ENCODE peak calls at places on chromosomes 16 and 17, in seven cellular contexts. One of them, this sample, is unnamed.

GRCh38 chr17:2936351-2936750 is 127.1 kb downstream of the OR1D5 start:
- DNase-seq in H9: no peak
- DNase-seq in body of pancreas: no peak
- DNase-seq in HCT116: no peak
- DNase-seq in GM23338: no peak
- DNase-seq in left ventricle myocardium inferior: no peak
- DNase-seq in mammary epithelial cell: no peak
- DNase-seq in this sample: no peak

GRCh38 chr17:50059256-50059655 is 3.3 kb downstream of the ITGA3 start:
- DNase-seq in H9: no peak
- DNase-seq in body of pancreas: peak; percentile 46
- DNase-seq in HCT116: no peak
- DNase-seq in GM23338: no peak
- DNase-seq in left ventricle myocardium inferior: no peak
- DNase-seq in mammary epithelial cell: peak; percentile 34
- DNase-seq in this sample: no peak

GRCh38 chr17:3911271-3912053 is 4.8 kb downstream of the P2RX1 start:
- DNase-seq in H9: peak; percentile 59
- DNase-seq in body of pancreas: no peak
- DNase-seq in HCT116: no peak
- DNase-seq in GM23338: peak; percentile 55
- DNase-seq in left ventricle myocardium inferior: no peak
- DNase-seq in mammary epithelial cell: no peak
- DNase-seq in this sample: peak; percentile 33

GRCh38 chr17:2177235-2177811 is 122.4 kb downstream of the HIC1 start:
- DNase-seq in H9: no peak
- DNase-seq in body of pancreas: no peak
- DNase-seq in HCT116: no peak
- DNase-seq in GM23338: no peak
- DNase-seq in left ventricle myocardium inferior: no peak
- DNase-seq in mammary epithelial cell: peak; percentile 89
- DNase-seq in this sample: no peak

GRCh38 chr16:12752159-12752558 is 51.5 kb downstream of the CPPED1 start:
- DNase-seq in H9: no peak
- DNase-seq in body of pancreas: no peak
- DNase-seq in HCT116: no peak
- DNase-seq in GM23338: no peak
- DNase-seq in left ventricle myocardium inferior: no peak
- DNase-seq in mammary epithelial cell: no peak
- DNase-seq in this sample: no peak

GRCh38 chr17:19250421-19251141 is 13.4 kb downstream of the EPN2 start:
- DNase-seq in H9: no peak
- DNase-seq in body of pancreas: no peak
- DNase-seq in HCT116: no peak
- DNase-seq in GM23338: no peak
- DNase-seq in left ventricle myocardium inferior: peak; percentile 69
- DNase-seq in mammary epithelial cell: no peak
- DNase-seq in this sample: no peak

GRCh38 chr17:74403512-74404137 is 28.3 kb upstream of the GPRC5C start:
- DNase-seq in H9: no peak
- DNase-seq in body of pancreas: no peak
- DNase-seq in HCT116: no peak
- DNase-seq in GM23338: no peak
- DNase-seq in left ventricle myocardium inferior: no peak
- DNase-seq in mammary epithelial cell: no peak
- DNase-seq in this sample: no peak

GRCh38 chr17:53426505-53426904 is 396.2 kb upstream of the KIF2B start:
- DNase-seq in H9: no peak
- DNase-seq in body of pancreas: no peak
- DNase-seq in HCT116: no peak
- DNase-seq in GM23338: no peak
- DNase-seq in left ventricle myocardium inferior: no peak
- DNase-seq in mammary epithelial cell: no peak
- DNase-seq in this sample: no peak

GRCh38 chr17:46770818-46771600 is 47.5 kb downstream of the WNT3 start:
- DNase-seq in H9: peak; percentile 71
- DNase-seq in body of pancreas: peak; percentile 29
- DNase-seq in HCT116: no peak
- DNase-seq in GM23338: peak; percentile 68
- DNase-seq in left ventricle myocardium inferior: peak; percentile 29
- DNase-seq in mammary epithelial cell: no peak
- DNase-seq in this sample: peak; percentile 52

GRCh38 chr16:51773491-51773890 is 622.4 kb upstream of the SALL1 start:
- DNase-seq in H9: peak; percentile 79
- DNase-seq in body of pancreas: no peak
- DNase-seq in HCT116: no peak
- DNase-seq in GM23338: peak; percentile 30
- DNase-seq in left ventricle myocardium inferior: no peak
- DNase-seq in mammary epithelial cell: no peak
- DNase-seq in this sample: no peak

GRCh38 chr16:89031715-89032659 is 55.0 kb upstream of the CBFA2T3 start:
- DNase-seq in H9: no peak
- DNase-seq in body of pancreas: no peak
- DNase-seq in HCT116: no peak
- DNase-seq in GM23338: no peak
- DNase-seq in left ventricle myocardium inferior: peak; percentile 28
- DNase-seq in mammary epithelial cell: no peak
- DNase-seq in this sample: no peak

GRCh38 chr16:84925092-84925772 is 86.1 kb downstream of the ZDHHC7 start:
- DNase-seq in H9: peak; percentile 69
- DNase-seq in body of pancreas: peak; percentile 76
- DNase-seq in HCT116: peak; percentile 35
- DNase-seq in GM23338: peak; percentile 80
- DNase-seq in left ventricle myocardium inferior: peak; percentile 67
- DNase-seq in mammary epithelial cell: no peak
- DNase-seq in this sample: peak; percentile 60

GRCh38 chr17:78360371-78361226 is 722 bp upstream of the SOCS3 start:
- DNase-seq in H9: peak; percentile 99
- DNase-seq in body of pancreas: peak; percentile 96
- DNase-seq in HCT116: peak; percentile 85
- DNase-seq in GM23338: peak; percentile 98
- DNase-seq in left ventricle myocardium inferior: peak; percentile 92
- DNase-seq in mammary epithelial cell: peak; percentile 81
- DNase-seq in this sample: peak; percentile 92

GRCh38 chr17:4899341-4900230 is at the start of gene C17orf107:
- DNase-seq in H9: peak; percentile 89
- DNase-seq in body of pancreas: peak; percentile 88
- DNase-seq in HCT116: no peak
- DNase-seq in GM23338: peak; percentile 92
- DNase-seq in left ventricle myocardium inferior: peak; percentile 82
- DNase-seq in mammary epithelial cell: no peak
- DNase-seq in this sample: peak; percentile 89

GRCh38 chr17:51946311-51946710 is 212.2 kb downstream of the CA10 start:
- DNase-seq in H9: no peak
- DNase-seq in body of pancreas: no peak
- DNase-seq in HCT116: no peak
- DNase-seq in GM23338: no peak
- DNase-seq in left ventricle myocardium inferior: no peak
- DNase-seq in mammary epithelial cell: no peak
- DNase-seq in this sample: no peak

GRCh38 chr17:51947160-51947559 is 211.4 kb downstream of the CA10 start:
- DNase-seq in H9: no peak
- DNase-seq in body of pancreas: no peak
- DNase-seq in HCT116: no peak
- DNase-seq in GM23338: no peak
- DNase-seq in left ventricle myocardium inferior: no peak
- DNase-seq in mammary epithelial cell: no peak
- DNase-seq in this sample: no peak

GRCh38 chr17:51951737-51952136 is 206.8 kb downstream of the CA10 start:
- DNase-seq in H9: no peak
- DNase-seq in body of pancreas: no peak
- DNase-seq in HCT116: no peak
- DNase-seq in GM23338: no peak
- DNase-seq in left ventricle myocardium inferior: no peak
- DNase-seq in mammary epithelial cell: peak; percentile 13
- DNase-seq in this sample: no peak

GRCh38 chr17:51948128-51948527 is 210.4 kb downstream of the CA10 start:
- DNase-seq in H9: no peak
- DNase-seq in body of pancreas: no peak
- DNase-seq in HCT116: no peak
- DNase-seq in GM23338: no peak
- DNase-seq in left ventricle myocardium inferior: no peak
- DNase-seq in mammary epithelial cell: no peak
- DNase-seq in this sample: no peak
- TF ChIP-seq CTCF in H9: no peak
- TF ChIP-seq CTCF in body of pancreas: no peak
- TF ChIP-seq CTCF in HCT116: no peak
- TF ChIP-seq CTCF in GM23338: no peak
- TF ChIP-seq CTCF in left ventricle myocardium inferior: no peak
- TF ChIP-seq CTCF in mammary epithelial cell: no peak
- TF ChIP-seq CTCF in this sample: no peak

DNA sequence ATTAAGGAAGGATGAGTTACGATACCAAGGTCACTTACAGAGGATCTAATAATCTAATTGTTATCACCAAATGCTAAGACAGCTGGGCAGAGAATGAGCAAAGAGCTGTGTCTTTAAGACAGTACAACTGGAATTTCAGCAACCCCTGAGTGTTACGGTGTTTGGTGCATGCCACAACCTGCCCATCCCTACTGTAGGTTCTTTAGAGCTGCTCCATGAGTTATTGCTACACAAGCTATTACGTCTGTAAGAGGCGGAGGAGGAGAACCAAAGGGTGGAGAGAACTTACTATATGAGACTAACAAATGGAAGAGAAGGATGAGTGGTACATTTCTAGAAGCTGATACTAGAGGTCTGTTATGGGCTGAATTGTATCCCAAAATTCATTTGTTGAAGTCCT is 14.2 kb upstream of the C17orf78 start:
- DNase-seq in H9: no peak
- DNase-seq in body of pancreas: no peak
- DNase-seq in HCT116: no peak
- DNase-seq in GM23338: no peak
- DNase-seq in left ventricle myocardium inferior: no peak
- DNase-seq in mammary epithelial cell: peak; percentile 97
- DNase-seq in this sample: no peak
- H3K27ac ChIP-seq in H9: no peak overlapping the region
- H3K27ac ChIP-seq in body of pancreas: no peak overlapping the region
- H3K27ac ChIP-seq in HCT116: no peak overlapping the region
- H3K27ac ChIP-seq in GM23338: no peak overlapping the region
- H3K27ac ChIP-seq in left ventricle myocardium inferior: no peak overlapping the region
- H3K27ac ChIP-seq in mammary epithelial cell: peak overlapping the region; percentile 47
- H3K27ac ChIP-seq in this sample: no peak overlapping the region

DNA sequence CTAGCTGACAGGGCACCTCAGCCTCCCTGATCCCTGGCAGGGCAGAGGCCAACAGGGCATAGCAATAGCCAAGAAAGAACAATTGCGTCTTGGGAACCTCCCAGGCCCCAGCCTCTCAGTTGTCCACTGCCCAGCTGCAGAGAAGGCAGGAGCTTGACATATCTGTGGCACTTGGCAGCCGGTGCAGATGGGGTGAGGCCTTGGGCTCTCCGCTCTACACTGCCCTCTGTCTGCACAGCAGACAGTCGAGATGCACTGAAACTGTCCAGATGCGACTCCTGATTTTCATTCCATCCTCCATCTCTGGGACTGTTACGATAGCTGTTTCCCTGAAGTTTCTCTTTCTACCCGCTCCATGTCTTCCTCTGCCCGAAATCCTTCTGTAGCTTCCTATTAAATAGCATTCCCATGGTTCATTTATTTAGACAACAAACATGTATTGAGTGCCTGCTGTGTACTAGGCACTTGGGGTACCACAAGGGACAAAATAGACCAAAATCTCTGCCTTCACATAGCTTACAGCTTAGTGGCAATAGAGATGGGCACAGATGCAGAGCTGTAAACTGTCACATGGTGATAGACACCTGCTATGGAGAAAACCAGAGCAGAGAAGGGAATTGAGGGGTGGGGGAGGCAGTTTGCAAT is 3.3 kb downstream of the POLR3E start:
- DNase-seq in H9: peak; percentile 68
- DNase-seq in body of pancreas: peak; percentile 69
- DNase-seq in HCT116: no peak
- DNase-seq in GM23338: peak; percentile 67
- DNase-seq in left ventricle myocardium inferior: peak; percentile 59
- DNase-seq in mammary epithelial cell: peak; percentile 39
- DNase-seq in this sample: peak; percentile 71
- TF ChIP-seq CTCF in H9: peak; percentile 70
- TF ChIP-seq CTCF in body of pancreas: peak; percentile 56
- TF ChIP-seq CTCF in HCT116: peak; percentile 58
- TF ChIP-seq CTCF in GM23338: peak; percentile 81
- TF ChIP-seq CTCF in left ventricle myocardium inferior: peak; percentile 75
- TF ChIP-seq CTCF in mammary epithelial cell: peak; percentile 71
- TF ChIP-seq CTCF in this sample: peak; percentile 75

GRCh38 chr16:4656695-4657686 is 32.4 kb downstream of the MGRN1 start:
- DNase-seq in H9: no peak
- DNase-seq in body of pancreas: no peak
- DNase-seq in HCT116: no peak
- DNase-seq in GM23338: no peak
- DNase-seq in left ventricle myocardium inferior: no peak
- DNase-seq in mammary epithelial cell: no peak
- DNase-seq in this sample: no peak

GRCh38 chr16:4656221-4656620 is 31.6 kb downstream of the MGRN1 start:
- DNase-seq in H9: no peak
- DNase-seq in body of pancreas: no peak
- DNase-seq in HCT116: no peak
- DNase-seq in GM23338: no peak
- DNase-seq in left ventricle myocardium inferior: no peak
- DNase-seq in mammary epithelial cell: no peak
- DNase-seq in this sample: no peak

GRCh38 chr16:4661661-4662060 is 31.7 kb upstream of the NUDT16L1 start:
- DNase-seq in H9: no peak
- DNase-seq in body of pancreas: no peak
- DNase-seq in HCT116: no peak
- DNase-seq in GM23338: no peak
- DNase-seq in left ventricle myocardium inferior: no peak
- DNase-seq in mammary epithelial cell: peak; percentile 55
- DNase-seq in this sample: no peak

GRCh38 chr16:4660454-4661007 is 32.8 kb upstream of the NUDT16L1 start:
- DNase-seq in H9: no peak
- DNase-seq in body of pancreas: peak; percentile 44
- DNase-seq in HCT116: no peak
- DNase-seq in GM23338: no peak
- DNase-seq in left ventricle myocardium inferior: peak; percentile 51
- DNase-seq in mammary epithelial cell: peak; percentile 70
- DNase-seq in this sample: peak; percentile 64

DNA sequence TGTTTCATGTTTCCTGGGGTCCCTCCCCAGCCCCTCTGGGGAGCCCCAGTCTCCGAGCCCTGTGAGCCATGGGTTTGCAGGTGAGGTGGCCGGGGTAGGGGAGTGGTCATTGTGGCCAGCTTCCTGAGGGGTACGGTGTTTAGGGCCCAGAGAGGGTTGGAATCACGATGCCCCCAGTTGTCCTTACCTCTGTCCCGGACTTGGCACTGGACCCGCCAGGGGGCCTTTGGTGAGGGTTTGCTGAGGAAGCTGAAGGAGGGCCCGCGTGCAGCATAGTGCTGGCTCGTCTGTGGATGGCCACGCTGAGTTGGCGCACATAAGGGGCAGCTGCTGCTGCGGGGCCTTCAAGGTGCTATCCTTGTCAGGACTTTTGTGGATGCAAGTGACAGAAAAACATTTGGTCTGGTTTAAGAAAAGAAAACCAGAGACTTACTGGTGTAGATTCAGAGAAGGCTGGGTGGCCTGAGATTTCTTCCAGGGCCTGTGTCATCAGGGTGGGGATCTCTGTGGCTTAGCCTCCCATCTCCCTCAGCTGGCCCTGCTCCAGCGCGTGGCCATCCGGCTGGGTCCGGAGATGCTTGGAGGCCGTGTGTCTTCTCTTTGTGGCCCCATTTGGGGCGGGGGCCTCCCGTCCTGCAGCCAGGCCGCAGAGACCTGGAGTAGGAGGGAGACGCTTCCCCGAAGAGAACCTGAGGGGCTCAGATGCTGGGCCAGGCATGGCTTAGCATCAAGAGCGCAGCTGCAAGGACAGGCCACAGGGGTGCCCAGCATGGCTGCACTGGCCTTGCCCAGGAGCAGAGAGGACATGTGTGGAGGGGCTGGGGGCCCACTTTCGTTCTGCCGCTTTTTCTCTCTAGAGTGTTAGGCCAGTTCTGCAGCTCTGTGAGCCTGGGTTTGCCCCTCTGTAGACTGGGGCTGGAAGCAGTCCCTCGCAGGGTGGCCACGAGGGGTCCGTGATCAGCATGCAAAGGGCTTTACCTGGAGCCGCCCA is 33.7 kb upstream of the NUDT16L1 start:
- DNase-seq in H9: no peak
- DNase-seq in body of pancreas: no peak
- DNase-seq in HCT116: no peak
- DNase-seq in GM23338: no peak
- DNase-seq in left ventricle myocardium inferior: no peak
- DNase-seq in mammary epithelial cell: no peak
- DNase-seq in this sample: no peak
- H3K27ac ChIP-seq in H9: no peak overlapping the region
- H3K27ac ChIP-seq in body of pancreas: no peak overlapping the region
- H3K27ac ChIP-seq in HCT116: no peak overlapping the region
- H3K27ac ChIP-seq in GM23338: no peak overlapping the region
- H3K27ac ChIP-seq in left ventricle myocardium inferior: peak overlapping the region; percentile 43
- H3K27ac ChIP-seq in mammary epithelial cell: no peak overlapping the region
- H3K27ac ChIP-seq in this sample: no peak overlapping the region

This sample was measured in cardiac muscle cell.